ENCODE peak calls at places on chromosomes 11 and 22, in six cellular contexts. E is activated B cell treated with CpG ODN at 0.5 μM for 24 hours; D is CD4-positive, alpha-beta T cell; B is Calu3; J is mammary epithelial cell; P is CD8-positive, alpha-beta T cell. W is an unnamed sample.

GRCh38 chr11:36586543-36586942 is 7.8 kb upstream of the IFTAP start:
- DNase-seq in E (no peak), D (no peak), B (no peak), J (no peak), P (no peak), W (no peak)

GRCh38 chr11:107017433-107018227 is 646 bp downstream of the GUCY1A2 start:
- DNase-seq in E (peak; percentile 14), D (no peak), B (peak; percentile 40), J (no peak), P (no peak), W (peak; percentile 64)

GRCh38 chr22:26714971-26715370 is 57.6 kb downstream of the MIAT start:
- DNase-seq in E (no peak), D (no peak), B (no peak), J (no peak), P (no peak), W (no peak)

GRCh38 chr11:31582697-31583096 is 73.1 kb downstream of the ELP4 start:
- DNase-seq in E (no peak), D (no peak), B (no peak), J (no peak), P (no peak), W (no peak)

GRCh38 chr11:8631395-8632110 is 37.5 kb upstream of the STK33 start:
- DNase-seq in E (no peak), D (no peak), B (no peak), J (peak; percentile 62), P (no peak), W (no peak)

GRCh38 chr11:124971810-124972209 is 17.8 kb downstream of the CCDC15 start:
- DNase-seq in E (no peak), D (no peak), B (no peak), J (no peak), P (no peak), W (no peak)

GRCh38 chr11:131810511-131810910 is 440.1 kb downstream of the NTM start:
- DNase-seq in E (no peak), D (no peak), B (no peak), J (no peak), P (no peak), W (no peak)

GRCh38 chr11:122717264-122717867 is 61.8 kb downstream of the UBASH3B start:
- DNase-seq in E (peak; percentile 38), D (no peak), B (no peak), J (no peak), P (peak; percentile 57), W (no peak)

GRCh38 chr11:7514099-7514725 is 413 bp downstream of the PPFIBP2 start:
- DNase-seq in E (no peak), D (no peak), B (peak; percentile 8), J (no peak), P (no peak), W (peak; percentile 16)

GRCh38 chr11:7515544-7515943 is 1.7 kb downstream of the PPFIBP2 start:
- DNase-seq in E (no peak), D (no peak), B (no peak), J (no peak), P (no peak), W (no peak)

GRCh38 chr11:7511405-7511804 is 2.4 kb upstream of the PPFIBP2 start:
- DNase-seq in E (no peak), D (no peak), B (no peak), J (no peak), P (no peak), W (no peak)

GRCh38 chr11:7513210-7514098 is at the start of gene PPFIBP2:
- DNase-seq in E (peak; percentile 94), D (peak; percentile 80), B (peak; percentile 88), J (peak; percentile 64), P (peak; percentile 89), W (peak; percentile 69)

DNA sequence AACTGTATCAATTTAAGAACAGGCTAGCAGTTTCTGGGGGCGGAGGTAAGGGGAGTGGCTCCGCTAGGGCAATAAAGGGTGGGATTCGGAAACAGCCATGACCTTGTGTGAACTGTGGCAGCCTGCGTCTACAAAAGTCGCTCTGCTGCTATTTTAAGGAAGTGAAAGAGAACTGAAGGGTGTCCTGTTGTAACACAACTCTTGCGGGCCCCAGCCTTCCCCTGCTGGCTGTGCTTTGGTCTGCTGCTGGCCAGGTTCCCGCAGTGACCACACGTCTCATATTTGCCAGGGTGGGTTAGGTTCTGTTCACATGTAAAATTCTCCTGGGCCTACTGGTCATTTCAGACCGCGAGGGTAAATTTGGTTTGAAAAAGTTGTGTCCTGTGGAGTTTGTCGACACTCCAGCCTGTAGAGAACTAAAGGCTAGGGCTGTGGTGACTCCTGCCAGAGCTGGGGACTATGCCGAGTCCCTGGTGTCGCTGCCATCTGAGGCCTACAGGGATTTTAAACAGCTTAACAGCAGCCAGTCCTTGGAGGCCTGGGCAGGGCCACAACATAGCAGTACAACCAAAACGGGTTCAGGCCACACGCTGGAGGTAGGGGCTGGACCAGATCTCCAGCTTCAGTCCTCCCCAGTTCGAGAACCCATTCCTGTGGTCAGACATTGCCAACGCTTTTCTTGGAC is 1.1 kb upstream of the PPFIBP2 start:
- DNase-seq in E (peak; percentile 63), D (no peak), B (no peak), J (no peak), P (peak; percentile 55), W (peak; percentile 1)
- TF ChIP-seq CTCF in E (no peak), D (no peak), B (no peak), J (no peak), P (no peak), W (no peak)

DNA sequence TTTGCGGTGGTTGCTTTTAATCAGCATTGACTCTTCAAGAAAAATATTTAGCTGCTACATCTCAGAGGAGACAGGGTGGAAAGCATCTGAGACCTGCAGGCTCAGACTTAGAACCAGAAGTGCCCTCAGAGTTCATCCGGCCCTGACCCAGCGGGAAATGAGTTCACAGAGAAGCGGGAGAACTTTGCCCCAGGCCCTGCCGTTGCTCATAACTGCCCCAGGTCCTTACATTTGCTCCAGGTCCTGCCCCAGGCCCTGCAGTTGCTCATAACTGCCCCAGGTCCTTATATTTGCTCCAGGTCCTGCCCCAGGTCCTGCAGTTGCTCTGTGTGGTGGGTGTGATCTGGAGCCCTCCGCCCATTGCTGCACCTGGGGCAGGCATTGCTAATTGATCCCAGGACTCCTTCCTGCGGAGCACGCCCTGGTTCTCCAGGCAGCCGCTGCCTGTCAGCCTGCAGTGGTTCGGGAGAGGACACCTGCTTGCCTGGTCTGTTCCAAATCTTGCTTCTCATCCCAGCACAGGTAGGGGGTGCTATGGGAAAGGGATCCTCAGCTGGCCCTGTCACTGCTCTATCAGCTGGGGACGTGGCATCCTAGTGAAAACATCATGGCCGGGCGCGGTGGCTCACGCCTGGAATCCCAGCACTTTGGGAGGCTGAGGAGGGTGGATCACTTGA is 58.1 kb upstream of the PPP6R3 start:
- DNase-seq in E (no peak), D (no peak), B (no peak), J (no peak), P (no peak), W (no peak)
- TF ChIP-seq CTCF in E (no peak), D (no peak), B (no peak), J (no peak), P (no peak), W (no peak)

GRCh38 chr11:68031136-68031459 is 617 bp downstream of the NDUFS8 start:
- DNase-seq in E (no peak), D (no peak), B (no peak), J (no peak), P (no peak), W (no peak)

GRCh38 chr11:68032997-68033707 is 2.7 kb downstream of the NDUFS8 start:
- DNase-seq in E (no peak), D (no peak), B (no peak), J (no peak), P (no peak), W (no peak)

GRCh38 chr11:68032003-68032402 is 1.5 kb downstream of the NDUFS8 start:
- DNase-seq in E (no peak), D (no peak), B (no peak), J (no peak), P (no peak), W (no peak)

GRCh38 chr11:68028802-68029475 is 1.5 kb upstream of the NDUFS8 start:
- DNase-seq in E (no peak), D (no peak), B (no peak), J (peak; percentile 53), P (no peak), W (no peak)

DNA sequence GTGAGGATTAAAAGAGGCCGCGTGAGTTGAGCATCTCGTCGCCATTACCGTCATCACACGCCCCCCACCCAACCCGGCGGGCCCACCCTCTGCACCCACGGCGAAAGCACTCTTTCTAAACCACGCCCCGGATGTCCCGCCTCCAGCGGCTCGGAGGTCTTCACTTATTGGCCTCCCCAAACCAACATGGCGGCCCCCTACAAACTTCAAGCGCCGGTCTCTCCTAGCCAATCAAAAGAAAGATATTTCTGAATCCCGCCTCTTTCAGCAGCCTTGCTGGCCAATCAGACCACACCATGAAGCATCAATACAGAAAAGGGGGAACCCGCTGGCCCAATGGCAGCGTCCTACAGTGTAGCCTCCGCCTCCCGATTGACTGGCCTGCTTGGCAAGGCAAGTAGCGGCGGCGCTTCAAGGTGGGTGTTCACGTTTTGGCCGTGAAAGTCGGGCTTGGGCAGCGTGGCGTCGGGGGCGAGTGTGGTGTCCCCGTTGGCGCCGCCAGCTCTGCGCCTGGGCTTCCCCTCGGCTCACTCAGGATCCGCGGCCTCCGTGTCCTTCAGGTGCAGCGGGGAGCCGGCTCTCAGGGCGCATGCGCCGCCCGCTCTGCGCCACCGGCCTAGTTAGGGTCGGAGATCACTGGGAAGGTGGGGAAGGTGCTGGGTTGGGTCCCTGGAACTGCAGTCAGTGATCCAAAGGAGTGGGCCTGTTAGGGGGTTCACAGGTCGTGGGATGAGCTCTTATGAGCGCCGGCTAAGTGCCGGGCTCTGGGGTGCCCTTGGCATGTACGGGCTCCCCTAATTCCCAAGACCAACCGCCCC is at the start of gene NDUFS8:
- DNase-seq in E (peak; percentile 92), D (peak; percentile 93), B (peak; percentile 93), J (peak; percentile 99), P (peak; percentile 95), W (peak; percentile 90)
- TF ChIP-seq CTCF in E (no peak), D (no peak), B (no peak), J (no peak), P (no peak), W (no peak)

GRCh38 chr11:61293869-61294716 is 1.0 kb downstream of the VWCE start:
- DNase-seq in E (no peak), D (no peak), B (peak; percentile 21), J (peak; percentile 11), P (no peak), W (peak; percentile 29)

GRCh38 chr11:61295596-61295926 is 445 bp upstream of the VWCE start:
- DNase-seq in E (no peak), D (no peak), B (no peak), J (no peak), P (no peak), W (no peak)

GRCh38 chr11:61294717-61295595 is at the start of gene VWCE:
- DNase-seq in E (peak; percentile 67), D (peak; percentile 56), B (peak; percentile 66), J (peak; percentile 20), P (peak; percentile 71), W (peak; percentile 74)

DNA sequence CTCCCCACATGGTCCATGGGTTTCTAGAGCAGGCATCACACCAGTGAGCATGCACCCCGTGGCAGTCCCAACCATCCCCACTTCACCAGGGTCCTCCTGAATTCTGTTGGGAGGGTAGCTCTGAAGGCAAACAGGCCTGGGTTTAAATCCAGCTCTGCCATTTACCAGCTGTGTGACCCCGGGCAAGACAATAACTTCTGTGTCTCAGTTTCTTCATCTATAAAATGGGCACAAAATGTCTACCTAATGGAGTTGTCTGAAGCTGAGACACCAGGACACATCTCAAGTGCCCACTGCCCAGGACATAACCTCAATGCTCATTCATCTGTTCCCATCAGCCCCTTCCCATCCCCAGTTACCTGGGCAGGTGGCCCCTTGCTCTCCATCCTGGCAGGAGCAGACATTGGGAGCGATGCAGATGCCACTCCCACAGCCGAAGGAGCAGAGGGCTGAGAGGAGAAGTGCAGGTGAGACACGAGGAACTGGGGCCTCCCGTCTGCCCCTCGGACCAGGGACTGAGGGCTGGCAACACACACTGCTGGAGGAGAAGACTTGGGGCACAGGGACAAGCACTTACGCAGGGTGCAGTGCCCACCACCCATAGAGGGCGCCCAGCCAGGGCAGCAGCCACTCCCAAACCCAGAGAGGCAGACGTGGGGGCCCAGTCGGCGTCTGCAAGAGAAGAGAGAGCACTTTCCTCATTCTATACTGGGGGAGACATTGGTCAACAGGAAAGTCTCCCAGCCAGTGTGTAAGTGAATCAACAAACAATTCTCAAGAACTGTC is 4.0 kb downstream of the VWCE start:
- DNase-seq in E (no peak), D (no peak), B (peak; percentile 33), J (no peak), P (no peak), W (no peak)
- TF ChIP-seq CTCF in E (no peak), D (no peak), B (no peak), J (no peak), P (no peak), W (no peak)

W was measured in neural crest cell.